ENCODE peak calls at places on chromosomes 7 and 10, in eight cellular contexts. O is esophagus squamous epithelium, B is brain microvascular endothelial cell, K is left ventricle myocardium inferior, S is right atrium auricular region, G is body of pancreas, N is stomach, F is PC-3. M is an unnamed sample.

GRCh38 chr10:133008736-133009135 is 66.4 kb upstream of the CFAP46 start:
- DNase-seq in O (no peak), B (no peak), K (no peak), S (no peak), G (no peak), N (no peak), F (no peak), M (no peak)

GRCh38 chr7:23419845-23420244 is 50.4 kb downstream of the IGF2BP3 start:
- DNase-seq in O (no peak), B (no peak), K (no peak), S (no peak), G (no peak), N (no peak), F (no peak), M (no peak)

GRCh38 chr7:30661926-30662325 is 20.3 kb downstream of the CRHR2 start:
- DNase-seq in O (no peak), B (no peak), K (no peak), S (no peak), G (no peak), N (no peak), F (no peak), M (no peak)

GRCh38 chr7:106893591-106893990 is 28.5 kb downstream of the PIK3CG start:
- DNase-seq in O (no peak), B (no peak), K (no peak), S (no peak), G (no peak), N (no peak), F (peak), M (no peak)

GRCh38 chr10:73744690-73744994 is 470 bp downstream of the SEC24C start:
- DNase-seq in O (no peak), B (peak), K (no peak), S (no peak), G (peak), N (peak), F (peak), M (peak)

GRCh38 chr7:123024989-123025758 is 29.7 kb upstream of the TAS2R16 start:
- DNase-seq in O (no peak), B (peak), K (no peak), S (no peak), G (no peak), N (no peak), F (peak), M (no peak)

GRCh38 chr10:3106908-3107425 is 39.6 kb downstream of the PFKP start:
- DNase-seq in O (no peak), B (peak), K (no peak), S (no peak), G (peak), N (no peak), F (no peak), M (no peak)

GRCh38 chr7:68442931-68443631 is 1155.2 kb upstream of the AUTS2 start:
- DNase-seq in O (no peak), B (no peak), K (no peak), S (no peak), G (no peak), N (no peak), F (no peak), M (no peak)

GRCh38 chr10:30822693-30823465 is 193.3 kb upstream of the LYZL2 start:
- DNase-seq in O (no peak), B (no peak), K (no peak), S (no peak), G (no peak), N (no peak), F (no peak), M (no peak)

GRCh38 chr7:7681191-7681935 is 37.0 kb downstream of the RPA3 start:
- DNase-seq in O (no peak), B (peak), K (no peak), S (no peak), G (peak), N (no peak), F (peak), M (peak)

GRCh38 chr10:130179640-130180039 is 43.4 kb downstream of the GLRX3 start:
- DNase-seq in O (no peak), B (peak), K (no peak), S (no peak), G (no peak), N (no peak), F (peak), M (peak)

GRCh38 chr10:70247360-70247759 is 14.1 kb upstream of the PPA1 start:
- DNase-seq in O (no peak), B (no peak), K (no peak), S (no peak), G (no peak), N (no peak), F (no peak), M (no peak)

GRCh38 chr7:2938514-2939192 is 94.5 kb upstream of the GNA12 start:
- DNase-seq in O (no peak), B (no peak), K (no peak), S (no peak), G (no peak), N (no peak), F (no peak), M (no peak)

GRCh38 chr7:112594397-112594796 is 113.6 kb downstream of the LSMEM1 start:
- DNase-seq in O (no peak), B (no peak), K (no peak), S (no peak), G (no peak), N (no peak), F (no peak), M (no peak)

GRCh38 chr10:317219-317868 is 182.1 kb downstream of the ZMYND11 start:
- DNase-seq in O (no peak), B (no peak), K (peak), S (no peak), G (no peak), N (no peak), F (no peak), M (no peak)

GRCh38 chr7:123966936-123967335 is 41.9 kb downstream of the SPAM1 start:
- DNase-seq in O (no peak), B (no peak), K (no peak), S (no peak), G (no peak), N (no peak), F (no peak), M (no peak)

GRCh38 chr7:44617225-44617885 is 10.9 kb downstream of the OGDH start:
- DNase-seq in O (no peak), B (no peak), K (no peak), S (no peak), G (no peak), N (no peak), F (peak), M (no peak)

GRCh38 chr7:94510582-94511456 is 1.2 kb downstream of the CASD1 start:
- DNase-seq in O (no peak), B (peak), K (no peak), S (no peak), G (peak), N (peak), F (peak), M (peak)

GRCh38 chr7:1671876-1672451 is 1.9 kb downstream of the ELFN1 start:
- DNase-seq in O (no peak), B (no peak), K (no peak), S (no peak), G (no peak), N (no peak), F (no peak), M (no peak)

GRCh38 chr7:70647801-70648491 is 484.0 kb upstream of the GALNT17 start:
- DNase-seq in O (no peak), B (peak), K (no peak), S (no peak), G (no peak), N (peak), F (no peak), M (peak)

GRCh38 chr7:20784311-20785210 is 2.1 kb downstream of the SP8 start:
- DNase-seq in O (no peak), B (no peak), K (no peak), S (no peak), G (no peak), N (no peak), F (peak), M (peak)

GRCh38 chr7:134750083-134751062 is 29.1 kb upstream of the CALD1 start:
- DNase-seq in O (no peak), B (peak), K (no peak), S (no peak), G (peak), N (peak), F (peak), M (no peak)

GRCh38 chr7:114085592-114086490 is 167.0 kb upstream of the PPP1R3A start:
- DNase-seq in O (no peak), B (peak), K (peak), S (peak), G (peak), N (peak), F (peak), M (peak)

GRCh38 chr10:60733189-60733815 is 45.0 kb upstream of the CDK1 start:
- DNase-seq in O (no peak), B (no peak), K (no peak), S (no peak), G (peak), N (peak), F (peak), M (peak)

GRCh38 chr10:28248092-28248491 is 54.8 kb downstream of the MPP7 start:
- DNase-seq in O (no peak), B (peak), K (no peak), S (no peak), G (no peak), N (no peak), F (no peak), M (peak)

GRCh38 chr7:68484731-68485130 is 1113.5 kb upstream of the AUTS2 start:
- DNase-seq in O (no peak), B (no peak), K (no peak), S (no peak), G (no peak), N (no peak), F (no peak), M (no peak)

GRCh38 chr7:143900230-143900766 is 1.7 kb downstream of the TCAF1 start:
- DNase-seq in O (no peak), B (peak), K (no peak), S (no peak), G (peak), N (no peak), F (peak), M (no peak)

GRCh38 chr7:134619627-134620331 is 26.9 kb upstream of the BPGM start:
- DNase-seq in O (no peak), B (peak), K (no peak), S (no peak), G (no peak), N (no peak), F (peak), M (peak)

GRCh38 chr7:150871601-150872000 is 19.3 kb downstream of the AOC1 start:
- DNase-seq in O (no peak), B (no peak), K (no peak), S (no peak), G (no peak), N (no peak), F (no peak), M (no peak)

GRCh38 chr7:44962483-44963251 is 16.1 kb downstream of the MYO1G start:
- DNase-seq in O (no peak), B (no peak), K (no peak), S (no peak), G (peak), N (peak), F (no peak), M (peak)

GRCh38 chr7:36567699-36568436 is 156.4 kb downstream of the AOAH start:
- DNase-seq in O (no peak), B (no peak), K (no peak), S (no peak), G (no peak), N (no peak), F (no peak), M (no peak)
- H3K27ac ChIP-seq in O (no peak), B (no peak), K (no peak), S (no peak), G (no peak), N (no peak), F (no peak), M (no peak)

DNA sequence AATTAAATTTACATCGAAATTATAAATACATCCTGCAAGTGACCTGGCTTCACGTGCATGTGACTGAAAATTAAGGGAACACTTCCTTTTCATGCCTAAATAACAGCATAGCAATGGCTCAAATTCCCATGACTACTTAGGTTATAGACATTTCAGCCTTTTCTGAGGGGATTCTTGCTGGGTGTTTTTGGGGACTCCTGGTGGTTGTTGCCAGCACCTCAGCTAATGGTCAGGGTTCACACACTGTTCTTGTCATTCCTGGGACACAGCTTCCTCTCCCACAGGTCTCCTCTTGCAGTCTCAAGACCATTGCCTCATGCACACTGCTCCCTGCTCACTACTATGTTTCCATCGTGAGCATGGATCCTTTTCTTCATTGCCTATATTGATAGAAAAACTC is 148.9 kb upstream of the GLI3 start:
- DNase-seq in O (no peak), B (no peak), K (no peak), S (no peak), G (no peak), N (no peak), F (no peak), M (no peak)
- TF ChIP-seq CTCF in O (no peak), B (peak), K (no peak), S (no peak), G (no peak), N (no peak), F (peak), M (peak)

DNA sequence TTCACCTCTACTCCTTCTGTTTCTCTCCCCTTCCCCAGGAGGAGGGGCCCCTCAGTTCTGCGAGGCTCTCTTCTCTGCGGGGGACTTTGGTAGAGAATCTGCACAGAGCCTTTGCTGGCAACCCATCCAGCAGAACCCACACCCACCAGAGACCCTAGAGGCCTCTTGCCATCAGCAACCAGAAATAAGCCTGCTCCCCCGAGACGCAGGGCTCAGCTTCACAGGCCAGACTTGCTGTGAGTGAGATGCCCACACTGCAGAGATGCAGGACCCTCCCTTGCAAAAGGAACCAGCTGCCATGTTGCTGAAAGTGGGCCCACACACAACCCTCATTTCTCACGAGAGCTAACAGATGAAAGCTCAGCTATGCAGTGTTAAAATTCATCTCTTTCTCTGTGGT is 171.7 kb downstream of the CCDC3 start:
- DNase-seq in O (no peak), B (no peak), K (no peak), S (no peak), G (no peak), N (no peak), F (no peak), M (no peak)
- H3K27ac ChIP-seq in O (no peak), B (no peak), K (no peak), S (peak), G (no peak), N (no peak), F (no peak), M (no peak)

GRCh38 chr7:90552521-90552920 is 43.6 kb upstream of the CDK14 start:
- DNase-seq in O (no peak), B (no peak), K (no peak), S (no peak), G (no peak), N (no peak), F (peak), M (peak)
- TF ChIP-seq CTCF in O (no peak), B (no peak), K (peak), S (no peak), G (no peak), N (no peak), F (peak), M (peak)

GRCh38 chr10:75407716-75408511 is 6.3 kb upstream of the ZNF503 start:
- DNase-seq in O (no peak), B (no peak), K (peak), S (peak), G (peak), N (peak), F (peak), M (no peak)
- H3K27ac ChIP-seq in O (peak), B (no peak), K (peak), S (peak), G (peak), N (peak), F (peak), M (peak)

DNA sequence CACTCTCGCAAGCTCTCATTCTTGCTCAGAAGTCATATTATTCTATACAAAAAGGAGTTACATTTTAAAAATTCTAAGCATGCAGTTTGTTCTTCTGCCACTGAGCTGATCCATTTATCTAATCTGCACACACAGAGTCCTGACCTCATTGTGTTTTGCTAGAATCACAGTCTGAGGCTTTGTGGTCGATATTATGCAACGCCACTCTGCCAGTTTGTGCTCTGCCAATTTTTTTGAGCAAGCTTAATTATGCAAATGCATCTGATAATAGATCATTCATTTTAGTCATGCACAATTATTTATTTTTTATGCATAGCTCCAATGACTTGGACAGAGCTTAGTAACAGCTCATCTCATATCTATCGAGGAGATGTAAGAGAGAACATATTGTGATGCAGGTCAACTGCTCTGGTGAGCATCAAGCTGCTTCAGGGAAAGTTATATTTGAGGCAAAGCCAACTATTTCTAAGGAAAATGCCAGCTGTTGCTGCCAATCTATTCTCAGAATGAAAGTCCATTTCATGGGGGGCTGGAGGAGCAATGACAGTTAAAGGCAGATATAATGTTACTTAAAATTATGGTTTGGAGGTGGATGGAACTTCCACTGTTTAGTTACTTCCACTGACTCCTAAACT is 424.7 kb downstream of the KIF20B start:
- DNase-seq in O (no peak), B (peak), K (no peak), S (no peak), G (no peak), N (no peak), F (no peak), M (no peak)
- TF ChIP-seq CTCF in O (no peak), B (no peak), K (no peak), S (no peak), G (no peak), N (no peak), F (no peak), M (no peak)

GRCh38 chr7:103905997-103906396 is 83.5 kb downstream of the RELN start:
- DNase-seq in O (no peak), B (no peak), K (no peak), S (no peak), G (no peak), N (no peak), F (no peak), M (no peak)

GRCh38 chr7:103902917-103903316 is 86.5 kb downstream of the RELN start:
- DNase-seq in O (no peak), B (no peak), K (no peak), S (no peak), G (no peak), N (no peak), F (no peak), M (no peak)
- H3K27ac ChIP-seq in O (no peak), B (no peak), K (no peak), S (no peak), G (no peak), N (no peak), F (no peak), M (no peak)

GRCh38 chr7:85186083-85186520 is 754 bp downstream of the SEMA3D start:
- DNase-seq in O (no peak), B (peak), K (no peak), S (peak), G (peak), N (peak), F (peak), M (peak)

GRCh38 chr7:85184599-85185354 is 2.1 kb downstream of the SEMA3D start:
- DNase-seq in O (no peak), B (peak), K (no peak), S (peak), G (peak), N (no peak), F (peak), M (no peak)

GRCh38 chr7:85183296-85183695 is 3.6 kb downstream of the SEMA3D start:
- DNase-seq in O (no peak), B (no peak), K (no peak), S (no peak), G (no peak), N (no peak), F (no peak), M (no peak)

GRCh38 chr7:85186521-85187241 is at the start of gene SEMA3D:
- DNase-seq in O (no peak), B (peak), K (peak), S (peak), G (peak), N (peak), F (peak), M (peak)

GRCh38 chr7:85185355-85186082 is 1.3 kb downstream of the SEMA3D start:
- DNase-seq in O (no peak), B (peak), K (peak), S (peak), G (peak), N (peak), F (peak), M (peak)
- TF ChIP-seq CTCF in O (no peak), B (peak), K (peak), S (no peak), G (no peak), N (no peak), F (peak), M (no peak)

GRCh38 chr7:116495737-116496136 is 3.8 kb upstream of the CAV2 start:
- DNase-seq in O (no peak), B (no peak), K (no peak), S (no peak), G (no peak), N (no peak), F (peak), M (peak)

GRCh38 chr7:116490351-116490750 is 9.2 kb upstream of the CAV2 start:
- DNase-seq in O (no peak), B (no peak), K (no peak), S (no peak), G (no peak), N (no peak), F (no peak), M (no peak)

GRCh38 chr7:116491887-116492653 is 7.5 kb upstream of the CAV2 start:
- DNase-seq in O (no peak), B (no peak), K (no peak), S (no peak), G (no peak), N (no peak), F (no peak), M (no peak)

GRCh38 chr7:116494472-116494871 is 5.1 kb upstream of the CAV2 start:
- DNase-seq in O (no peak), B (no peak), K (no peak), S (no peak), G (no peak), N (no peak), F (no peak), M (no peak)

DNA sequence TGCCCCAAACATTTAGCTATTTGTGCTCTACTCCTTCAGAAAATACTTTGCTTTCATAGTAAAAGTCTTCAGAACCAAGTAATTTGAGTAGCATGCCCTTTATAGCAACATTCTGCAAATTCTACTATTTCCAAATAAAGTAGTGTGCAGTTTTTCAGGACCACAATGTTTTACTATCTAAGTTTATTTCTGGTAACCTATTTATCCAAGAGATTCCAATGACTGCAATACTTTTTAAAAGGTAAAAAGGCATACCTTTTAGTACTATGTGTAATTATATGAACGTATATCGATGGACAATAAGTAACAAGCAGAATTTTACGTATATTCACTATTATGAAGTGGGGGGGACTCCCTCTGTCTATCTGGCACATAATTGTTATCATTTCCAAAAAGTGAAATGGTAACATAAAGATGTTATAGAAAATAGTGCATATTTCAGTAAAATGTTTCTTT is 6.9 kb upstream of the CAV2 start:
- DNase-seq in O (no peak), B (no peak), K (no peak), S (no peak), G (no peak), N (no peak), F (no peak), M (no peak)
- H3K27ac ChIP-seq in O (no peak), B (no peak), K (peak), S (peak), G (no peak), N (no peak), F (no peak), M (no peak)